ENCODE peak calls at places on chromosomes 6 and 20, in four cellular contexts. O, M, Y and X are unnamed samples. For H3K36me3, the result is how much of the 10 kb centered on the place peaks cover.

GRCh38 chr6:1704711-1705110 is 95.0 kb downstream of the FOXC1 start:
- DNase-seq in Y (no peak), M (no peak), O (no peak), X (no peak)

GRCh38 chr20:38046572-38046971 is 13.0 kb downstream of the RPRD1B start:
- DNase-seq in Y (no peak), O (no peak), M (no peak), X (no peak)

GRCh38 chr6:125107896-125108295 is 45.7 kb upstream of the TPD52L1 start:
- DNase-seq in Y (peak), M (no peak), O (no peak), X (no peak)

GRCh38 chr6:62283828-62284411 is 2.1 kb downstream of the KHDRBS2 start:
- DNase-seq in M (peak), O (no peak), Y (peak), X (no peak)

GRCh38 chr6:112207773-112208172 is 46.6 kb downstream of the LAMA4 start:
- DNase-seq in O (no peak), M (peak), Y (no peak), X (no peak)

GRCh38 chr20:13341737-13342393 is 120.8 kb downstream of the ISM1 start:
- DNase-seq in M (no peak), Y (peak), O (no peak), X (no peak)

GRCh38 chr20:23404196-23404595 is 17.1 kb downstream of the NAPB start:
- DNase-seq in M (no peak), Y (peak), O (no peak), X (no peak)

GRCh38 chr6:80547827-80548226 is 441.4 kb downstream of the BCKDHB start:
- DNase-seq in Y (peak), O (no peak), M (no peak), X (peak)

GRCh38 chr6:71444222-71444621 is 155.6 kb downstream of the OGFRL1 start:
- DNase-seq in O (no peak), M (no peak), Y (no peak), X (no peak)

GRCh38 chr6:129671442-129672344 is 38.3 kb downstream of the ARHGAP18 start:
- DNase-seq in Y (no peak), M (no peak), O (peak), X (no peak)

GRCh38 chr20:63675681-63676368 is 17.7 kb downstream of the RTEL1 start:
- DNase-seq in M (no peak), Y (no peak), O (no peak), X (no peak)

GRCh38 chr20:4341804-4342560 is 326.6 kb upstream of the RNF24 start:
- DNase-seq in Y (peak), M (no peak), O (peak), X (peak)

GRCh38 chr6:66896415-66896814 is 1189.4 kb upstream of the EYS start:
- DNase-seq in Y (no peak), O (no peak), M (no peak), X (no peak)

GRCh38 chr20:19658137-19658536 is 99.9 kb upstream of the RIN2 start:
- DNase-seq in M (no peak), Y (no peak), O (no peak), X (no peak)

GRCh38 chr20:44696315-44696714 is 18.9 kb upstream of the CCN5 start:
- DNase-seq in M (no peak), O (no peak), Y (no peak), X (no peak)
- H3K4me3 ChIP-seq in M (no peak), O (no peak), Y (no peak), X (no peak)

GRCh38 chr6:2973656-2974055 is 2.3 kb upstream of the SERPINB6 start:
- DNase-seq in M (no peak), Y (peak), O (no peak), X (no peak)

GRCh38 chr6:2969549-2969948 is 1.8 kb downstream of the SERPINB6 start:
- DNase-seq in O (no peak), Y (no peak), M (no peak), X (no peak)

GRCh38 chr6:2970034-2970685 is 1.2 kb downstream of the SERPINB6 start:
- DNase-seq in O (no peak), Y (peak), M (no peak), X (no peak)

GRCh38 chr6:2970753-2971419 is 481 bp downstream of the SERPINB6 start:
- DNase-seq in M (peak), O (no peak), Y (peak), X (peak)

DNA sequence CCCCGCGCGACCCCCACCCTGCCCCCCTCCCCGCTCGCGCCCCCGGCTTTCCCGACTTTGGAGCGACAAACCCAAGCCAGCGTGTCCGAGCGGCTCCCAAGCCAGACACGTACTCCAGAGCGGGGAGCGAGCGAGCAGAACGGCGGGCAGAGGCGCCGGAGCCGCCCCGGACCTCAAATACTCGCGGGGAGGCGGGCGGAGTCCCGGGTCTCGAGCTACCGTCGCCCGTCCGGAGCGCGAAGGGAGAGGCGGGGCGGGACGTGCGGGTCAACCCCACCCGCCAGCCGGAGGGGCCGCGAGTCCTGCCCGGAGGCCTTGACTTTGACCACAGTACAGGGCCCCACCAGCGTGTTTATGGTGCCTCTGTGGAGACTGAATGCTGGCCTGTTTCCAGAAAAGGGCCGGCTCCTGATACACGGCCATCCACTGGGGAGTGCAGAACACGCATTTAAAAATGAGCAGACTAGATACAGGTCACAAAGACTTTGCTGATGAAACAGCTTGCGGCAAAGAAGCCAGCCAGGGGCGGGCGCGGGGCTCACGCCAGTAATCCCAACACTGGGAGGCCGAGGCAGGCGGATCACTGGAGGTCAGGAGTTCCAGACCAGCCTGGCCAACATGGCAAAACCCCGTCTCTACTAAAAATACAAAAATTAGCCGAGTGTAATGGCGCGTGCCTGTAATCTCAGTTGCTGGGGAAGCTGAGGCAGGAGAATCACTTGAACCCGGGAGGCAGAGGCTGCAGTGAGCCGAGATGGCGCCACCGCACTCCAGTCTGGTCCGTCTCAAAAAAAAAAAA is at the start of gene SERPINB6:
- DNase-seq in M (peak), O (peak), Y (peak), X (peak)
- H3K36me3 ChIP-seq in M (under half), O (under half), Y (under half), X (under half)

GRCh38 chr6:45555981-45556771 is 178.4 kb upstream of the SUPT3H start:
- DNase-seq in O (peak), Y (peak), M (no peak), X (no peak)
- H3K4me3 ChIP-seq in O (peak), Y (peak), M (no peak), X (no peak)

DNA sequence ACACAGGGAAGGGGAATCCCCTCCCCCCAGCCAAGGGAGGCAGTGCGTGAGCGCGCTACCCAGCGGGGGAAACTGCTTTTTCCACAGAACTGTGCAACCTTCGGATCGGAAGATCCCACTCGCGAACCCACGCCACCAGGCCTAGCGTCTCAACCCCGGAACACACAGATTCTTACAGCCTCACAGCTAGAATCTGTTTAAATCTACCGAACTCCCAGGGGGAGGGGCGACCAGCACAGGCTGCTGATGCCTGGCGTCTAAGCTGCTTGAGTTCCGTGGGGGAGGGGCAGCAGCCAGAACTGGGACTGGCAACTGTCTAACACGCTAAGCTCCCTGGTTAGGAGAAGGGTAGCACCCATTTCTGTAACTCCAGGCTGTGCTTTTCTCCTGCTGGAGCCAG is 217.3 kb upstream of the TENT5A start:
- DNase-seq in O (no peak), M (no peak), Y (no peak), X (no peak)
- H3K36me3 ChIP-seq in O (under half), M (under half), Y (under half), X (under half)